ENCODE peak calls at places on chromosomes 1 and 21, in four cellular contexts. T is head of caudate nucleus, P is stomach, A is hepatocyte. S is an unnamed sample.

GRCh38 chr1:12539705-12540579 is 78.1 kb downstream of the DHRS3 start:
- DNase-seq in T (peak), P (peak), A (peak), S (peak)

GRCh38 chr1:179229214-179230140 is at the start of gene ABL2:
- DNase-seq in P (peak), A (peak), T (no peak), S (no peak)

GRCh38 chr1:16077430-16078245 is 4.2 kb upstream of the FAM131C start:
- DNase-seq in P (no peak), A (no peak), T (no peak), S (no peak)

GRCh38 chr1:214135886-214136285 is 145.1 kb upstream of the SMYD2 start:
- DNase-seq in T (no peak), P (no peak), A (no peak), S (no peak)

GRCh38 chr1:180424848-180425457 is 77.4 kb downstream of the ACBD6 start:
- DNase-seq in A (no peak), T (no peak), P (no peak), S (no peak)

GRCh38 chr21:38863291-38863690 is 57.6 kb downstream of the ETS2 start:
- DNase-seq in P (no peak), A (no peak), T (no peak), S (no peak)

GRCh38 chr1:62175568-62176179 is 19.0 kb upstream of the L1TD1 start:
- DNase-seq in P (peak), A (peak), T (peak), S (peak)

GRCh38 chr1:69595486-69595885 is 27.8 kb downstream of the LRRC7 start:
- DNase-seq in A (no peak), P (no peak), T (no peak), S (no peak)

GRCh38 chr1:163768581-163768980 is 446.8 kb downstream of the NUF2 start:
- DNase-seq in P (no peak), T (no peak), A (no peak), S (no peak)

GRCh38 chr1:50570064-50570463 is 146.8 kb upstream of the DMRTA2 start:
- DNase-seq in T (no peak), A (peak), P (no peak), S (no peak)

S was measured in mammary epithelial cell.